ENCODE peak calls at places on chromosomes 3 and 15, in nine cellular contexts. One of them, this sample, is unnamed.

GRCh38 chr3:106817706-106818105 is 559.5 kb upstream of the CCDC54 start:
- DNase-seq in lower lobe of right lung: no peak
- DNase-seq in foreskin fibroblast: no peak
- DNase-seq in mammary epithelial cell: no peak
- DNase-seq in fibroblast of pulmonary artery: no peak
- DNase-seq in fibroblast of mammary gland: no peak
- DNase-seq in AG04450: no peak
- DNase-seq in A549: no peak
- DNase-seq in tibial artery: no peak
- DNase-seq in this sample: no peak

GRCh38 chr15:100020181-100020580 is 286.9 kb upstream of the LYSMD4 start:
- DNase-seq in A549: no peak
- DNase-seq in mammary epithelial cell: no peak
- DNase-seq in fibroblast of pulmonary artery: no peak
- DNase-seq in tibial artery: no peak
- DNase-seq in foreskin fibroblast: no peak
- DNase-seq in lower lobe of right lung: no peak
- DNase-seq in AG04450: no peak
- DNase-seq in fibroblast of mammary gland: no peak
- DNase-seq in this sample: no peak

GRCh38 chr15:85879334-85880163 is 84.8 kb upstream of the KLHL25 start:
- DNase-seq in A549: peak
- DNase-seq in AG04450: no peak
- DNase-seq in mammary epithelial cell: no peak
- DNase-seq in foreskin fibroblast: no peak
- DNase-seq in lower lobe of right lung: no peak
- DNase-seq in tibial artery: no peak
- DNase-seq in fibroblast of pulmonary artery: no peak
- DNase-seq in fibroblast of mammary gland: no peak
- DNase-seq in this sample: no peak

GRCh38 chr3:90080988-90081387 is 973.6 kb downstream of the EPHA3 start:
- DNase-seq in AG04450: no peak
- DNase-seq in mammary epithelial cell: no peak
- DNase-seq in lower lobe of right lung: no peak
- DNase-seq in A549: no peak
- DNase-seq in foreskin fibroblast: no peak
- DNase-seq in fibroblast of mammary gland: no peak
- DNase-seq in tibial artery: no peak
- DNase-seq in fibroblast of pulmonary artery: no peak
- DNase-seq in this sample: no peak

GRCh38 chr3:52204337-52205073 is 6.5 kb downstream of the ALAS1 start:
- DNase-seq in AG04450: no peak
- DNase-seq in A549: no peak
- DNase-seq in tibial artery: no peak
- DNase-seq in foreskin fibroblast: peak
- DNase-seq in lower lobe of right lung: no peak
- DNase-seq in fibroblast of mammary gland: peak
- DNase-seq in fibroblast of pulmonary artery: no peak
- DNase-seq in mammary epithelial cell: peak
- DNase-seq in this sample: no peak

GRCh38 chr3:177777699-177778098 is 580.4 kb upstream of the TBL1XR1 start:
- DNase-seq in fibroblast of pulmonary artery: peak
- DNase-seq in mammary epithelial cell: peak
- DNase-seq in tibial artery: no peak
- DNase-seq in A549: peak
- DNase-seq in lower lobe of right lung: peak
- DNase-seq in AG04450: no peak
- DNase-seq in fibroblast of mammary gland: peak
- DNase-seq in foreskin fibroblast: peak
- DNase-seq in this sample: peak

GRCh38 chr3:133038731-133039398 is 674 bp downstream of the TMEM108 start:
- DNase-seq in fibroblast of pulmonary artery: no peak
- DNase-seq in lower lobe of right lung: peak
- DNase-seq in foreskin fibroblast: peak
- DNase-seq in AG04450: no peak
- DNase-seq in A549: no peak
- DNase-seq in tibial artery: no peak
- DNase-seq in mammary epithelial cell: no peak
- DNase-seq in fibroblast of mammary gland: no peak
- DNase-seq in this sample: no peak

GRCh38 chr15:35665855-35666536 is 120.0 kb upstream of the DPH6 start:
- DNase-seq in fibroblast of pulmonary artery: no peak
- DNase-seq in fibroblast of mammary gland: peak
- DNase-seq in mammary epithelial cell: no peak
- DNase-seq in A549: no peak
- DNase-seq in lower lobe of right lung: no peak
- DNase-seq in tibial artery: peak
- DNase-seq in foreskin fibroblast: no peak
- DNase-seq in AG04450: no peak
- DNase-seq in this sample: peak

GRCh38 chr15:98853161-98853560 is 154.4 kb downstream of the PGPEP1L start:
- DNase-seq in mammary epithelial cell: peak
- DNase-seq in fibroblast of pulmonary artery: peak
- DNase-seq in fibroblast of mammary gland: peak
- DNase-seq in A549: peak
- DNase-seq in AG04450: peak
- DNase-seq in lower lobe of right lung: peak
- DNase-seq in foreskin fibroblast: peak
- DNase-seq in tibial artery: peak
- DNase-seq in this sample: peak

GRCh38 chr15:65085990-65086679 is 9.6 kb downstream of the KBTBD13 start:
- DNase-seq in tibial artery: no peak
- DNase-seq in lower lobe of right lung: peak
- DNase-seq in foreskin fibroblast: peak
- DNase-seq in fibroblast of mammary gland: no peak
- DNase-seq in A549: peak
- DNase-seq in mammary epithelial cell: peak
- DNase-seq in AG04450: no peak
- DNase-seq in fibroblast of pulmonary artery: peak
- DNase-seq in this sample: no peak

GRCh38 chr15:85504739-85505676 is 124.6 kb downstream of the AKAP13 start:
- DNase-seq in AG04450: peak
- DNase-seq in fibroblast of pulmonary artery: peak
- DNase-seq in fibroblast of mammary gland: peak
- DNase-seq in tibial artery: peak
- DNase-seq in mammary epithelial cell: peak
- DNase-seq in lower lobe of right lung: no peak
- DNase-seq in foreskin fibroblast: peak
- DNase-seq in A549: peak
- DNase-seq in this sample: peak

GRCh38 chr15:52221730-52222129 is 30.5 kb upstream of the GNB5 start:
- DNase-seq in AG04450: no peak
- DNase-seq in foreskin fibroblast: no peak
- DNase-seq in tibial artery: no peak
- DNase-seq in fibroblast of mammary gland: no peak
- DNase-seq in A549: no peak
- DNase-seq in lower lobe of right lung: no peak
- DNase-seq in fibroblast of pulmonary artery: no peak
- DNase-seq in mammary epithelial cell: no peak
- DNase-seq in this sample: no peak

GRCh38 chr3:160210799-160211221 is 14.4 kb upstream of the C3orf80 start:
- DNase-seq in fibroblast of mammary gland: peak
- DNase-seq in fibroblast of pulmonary artery: peak
- DNase-seq in tibial artery: no peak
- DNase-seq in AG04450: peak
- DNase-seq in foreskin fibroblast: peak
- DNase-seq in A549: peak
- DNase-seq in lower lobe of right lung: no peak
- DNase-seq in mammary epithelial cell: peak
- DNase-seq in this sample: peak

GRCh38 chr15:77251662-77252061 is 168.2 kb downstream of the PEAK1 start:
- DNase-seq in mammary epithelial cell: no peak
- DNase-seq in foreskin fibroblast: peak
- DNase-seq in fibroblast of mammary gland: peak
- DNase-seq in AG04450: no peak
- DNase-seq in A549: no peak
- DNase-seq in fibroblast of pulmonary artery: peak
- DNase-seq in tibial artery: no peak
- DNase-seq in lower lobe of right lung: no peak
- DNase-seq in this sample: no peak

GRCh38 chr3:37315669-37316068 is 141.3 kb upstream of the LRRFIP2 start:
- DNase-seq in mammary epithelial cell: no peak
- DNase-seq in fibroblast of pulmonary artery: no peak
- DNase-seq in foreskin fibroblast: no peak
- DNase-seq in tibial artery: no peak
- DNase-seq in A549: no peak
- DNase-seq in fibroblast of mammary gland: no peak
- DNase-seq in lower lobe of right lung: no peak
- DNase-seq in AG04450: no peak
- DNase-seq in this sample: no peak

GRCh38 chr15:94168250-94168649 is 63.1 kb upstream of the MCTP2 start:
- DNase-seq in mammary epithelial cell: no peak
- DNase-seq in A549: peak
- DNase-seq in lower lobe of right lung: no peak
- DNase-seq in fibroblast of mammary gland: no peak
- DNase-seq in AG04450: no peak
- DNase-seq in tibial artery: no peak
- DNase-seq in fibroblast of pulmonary artery: no peak
- DNase-seq in foreskin fibroblast: no peak
- DNase-seq in this sample: no peak

GRCh38 chr3:69764861-69765260 is 25.6 kb downstream of the MITF start:
- DNase-seq in tibial artery: no peak
- DNase-seq in A549: peak
- DNase-seq in mammary epithelial cell: no peak
- DNase-seq in lower lobe of right lung: no peak
- DNase-seq in fibroblast of pulmonary artery: no peak
- DNase-seq in fibroblast of mammary gland: no peak
- DNase-seq in foreskin fibroblast: no peak
- DNase-seq in AG04450: no peak
- DNase-seq in this sample: peak

GRCh38 chr3:170717410-170718402 is 131.8 kb upstream of the SLC7A14 start:
- DNase-seq in foreskin fibroblast: peak
- DNase-seq in A549: no peak
- DNase-seq in fibroblast of mammary gland: peak
- DNase-seq in tibial artery: peak
- DNase-seq in mammary epithelial cell: peak
- DNase-seq in AG04450: no peak
- DNase-seq in lower lobe of right lung: peak
- DNase-seq in fibroblast of pulmonary artery: peak
- DNase-seq in this sample: peak

GRCh38 chr15:96626936-96627577 is 296.6 kb downstream of the NR2F2 start:
- DNase-seq in tibial artery: no peak
- DNase-seq in A549: no peak
- DNase-seq in foreskin fibroblast: no peak
- DNase-seq in fibroblast of pulmonary artery: no peak
- DNase-seq in fibroblast of mammary gland: no peak
- DNase-seq in lower lobe of right lung: peak
- DNase-seq in AG04450: no peak
- DNase-seq in mammary epithelial cell: no peak
- DNase-seq in this sample: peak

DNA sequence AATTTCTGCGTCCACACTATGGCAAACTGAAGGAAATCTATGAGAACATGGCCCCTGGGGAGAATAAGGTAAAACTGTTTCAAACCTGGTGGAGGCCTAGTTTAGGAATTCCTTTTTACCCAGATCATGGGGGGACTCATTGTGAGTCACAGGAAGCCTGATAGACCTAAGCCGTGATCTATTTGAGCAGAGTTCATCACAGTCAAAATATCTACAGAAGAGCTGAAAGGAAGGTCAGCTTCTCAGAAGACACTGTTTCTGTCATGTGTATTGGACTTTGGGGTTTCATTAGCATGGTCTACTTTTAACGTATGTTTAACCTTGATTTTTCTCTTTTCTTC is 1.3 kb downstream of the PSMD2 start:
- DNase-seq in tibial artery: no peak
- DNase-seq in mammary epithelial cell: peak
- DNase-seq in AG04450: no peak
- DNase-seq in lower lobe of right lung: no peak
- DNase-seq in fibroblast of mammary gland: peak
- DNase-seq in fibroblast of pulmonary artery: no peak
- DNase-seq in A549: no peak
- DNase-seq in foreskin fibroblast: peak
- DNase-seq in this sample: peak
- H3K4me3 ChIP-seq in tibial artery: peak
- H3K4me3 ChIP-seq in mammary epithelial cell: peak
- H3K4me3 ChIP-seq in AG04450: peak
- H3K4me3 ChIP-seq in lower lobe of right lung: peak
- H3K4me3 ChIP-seq in fibroblast of mammary gland: peak
- H3K4me3 ChIP-seq in fibroblast of pulmonary artery: peak
- H3K4me3 ChIP-seq in A549: peak
- H3K4me3 ChIP-seq in foreskin fibroblast: peak
- H3K4me3 ChIP-seq in this sample: peak

DNA sequence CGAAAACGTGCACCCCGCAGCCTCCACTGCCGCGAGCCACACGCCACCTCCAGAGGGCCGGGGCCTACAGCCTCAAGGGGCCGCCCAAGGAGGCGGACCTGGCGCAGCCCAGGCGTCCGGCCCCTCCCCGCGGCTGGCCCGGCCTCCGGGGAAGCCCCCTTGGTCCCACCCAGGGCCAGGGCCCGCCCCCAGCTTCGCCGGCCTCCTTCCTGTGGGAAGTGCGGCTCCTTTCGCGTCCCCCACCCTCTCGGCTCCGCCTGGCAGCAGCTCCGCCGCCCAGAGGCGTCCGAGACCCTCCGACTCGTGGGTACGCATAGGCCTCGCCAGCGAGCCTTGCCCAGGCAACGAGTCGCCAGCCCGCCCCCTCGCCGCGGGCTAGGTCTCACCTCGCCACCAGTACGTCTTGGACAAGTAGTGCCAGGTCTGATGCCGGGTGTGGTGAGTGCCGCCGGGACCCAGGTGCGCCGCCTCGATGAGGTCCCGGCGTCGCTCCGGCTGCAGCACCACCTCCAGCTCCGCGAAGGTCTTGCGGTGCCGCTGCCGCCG is 640 bp downstream of the ZBTB11 start:
- DNase-seq in fibroblast of pulmonary artery: peak
- DNase-seq in AG04450: peak
- DNase-seq in foreskin fibroblast: peak
- DNase-seq in lower lobe of right lung: peak
- DNase-seq in mammary epithelial cell: peak
- DNase-seq in A549: peak
- DNase-seq in tibial artery: peak
- DNase-seq in fibroblast of mammary gland: peak
- DNase-seq in this sample: peak
- TF ChIP-seq CTCF in fibroblast of pulmonary artery: no peak
- TF ChIP-seq CTCF in AG04450: peak
- TF ChIP-seq CTCF in foreskin fibroblast: no peak
- TF ChIP-seq CTCF in lower lobe of right lung: peak
- TF ChIP-seq CTCF in mammary epithelial cell: peak
- TF ChIP-seq CTCF in A549: no peak
- TF ChIP-seq CTCF in tibial artery: no peak
- TF ChIP-seq CTCF in fibroblast of mammary gland: no peak
- TF ChIP-seq CTCF in this sample: peak

GRCh38 chr3:136675150-136675858 is 76.9 kb downstream of the STAG1 start:
- DNase-seq in A549: no peak
- DNase-seq in lower lobe of right lung: no peak
- DNase-seq in mammary epithelial cell: no peak
- DNase-seq in fibroblast of mammary gland: no peak
- DNase-seq in tibial artery: no peak
- DNase-seq in AG04450: no peak
- DNase-seq in foreskin fibroblast: no peak
- DNase-seq in fibroblast of pulmonary artery: no peak
- DNase-seq in this sample: no peak
- H3K4me3 ChIP-seq in A549: no peak
- H3K4me3 ChIP-seq in lower lobe of right lung: no peak
- H3K4me3 ChIP-seq in mammary epithelial cell: no peak
- H3K4me3 ChIP-seq in fibroblast of mammary gland: no peak
- H3K4me3 ChIP-seq in tibial artery: no peak
- H3K4me3 ChIP-seq in AG04450: no peak
- H3K4me3 ChIP-seq in foreskin fibroblast: no peak
- H3K4me3 ChIP-seq in fibroblast of pulmonary artery: no peak
- H3K4me3 ChIP-seq in this sample: no peak

GRCh38 chr3:66406841-66407240 is 94.0 kb downstream of the LRIG1 start:
- DNase-seq in mammary epithelial cell: no peak
- DNase-seq in lower lobe of right lung: no peak
- DNase-seq in tibial artery: no peak
- DNase-seq in fibroblast of pulmonary artery: no peak
- DNase-seq in fibroblast of mammary gland: no peak
- DNase-seq in foreskin fibroblast: no peak
- DNase-seq in AG04450: no peak
- DNase-seq in A549: no peak
- DNase-seq in this sample: no peak
- TF ChIP-seq CTCF in mammary epithelial cell: no peak
- TF ChIP-seq CTCF in lower lobe of right lung: no peak
- TF ChIP-seq CTCF in tibial artery: no peak
- TF ChIP-seq CTCF in fibroblast of pulmonary artery: no peak
- TF ChIP-seq CTCF in fibroblast of mammary gland: no peak
- TF ChIP-seq CTCF in foreskin fibroblast: no peak
- TF ChIP-seq CTCF in AG04450: no peak
- TF ChIP-seq CTCF in A549: no peak
- TF ChIP-seq CTCF in this sample: no peak

This sample was measured in fibroblast of villous mesenchyme.